ENCODE peak calls at places on chromosomes 6 and 20, in eight cellular contexts. One of them, this sample, is unnamed.

GRCh38 chr6:15412767-15413166 is 166.9 kb downstream of the JARID2 start:
- DNase-seq in A549: no peak
- DNase-seq in neural progenitor cell: no peak
- DNase-seq in CD8-positive, alpha-beta T cell: no peak
- DNase-seq in cardiac fibroblast: no peak
- DNase-seq in SK-N-MC: no peak
- DNase-seq in HFF-Myc: no peak
- DNase-seq in choroid plexus epithelial cell: no peak
- DNase-seq in this sample: no peak

GRCh38 chr6:25984265-25984664 is 21.7 kb downstream of the TRIM38 start:
- DNase-seq in A549: no peak
- DNase-seq in neural progenitor cell: no peak
- DNase-seq in CD8-positive, alpha-beta T cell: no peak
- DNase-seq in cardiac fibroblast: no peak
- DNase-seq in SK-N-MC: no peak
- DNase-seq in HFF-Myc: no peak
- DNase-seq in choroid plexus epithelial cell: no peak
- DNase-seq in this sample: no peak

GRCh38 chr20:56171087-56172012 is 77.2 kb upstream of the MC3R start:
- DNase-seq in A549: no peak
- DNase-seq in neural progenitor cell: peak; percentile 22
- DNase-seq in CD8-positive, alpha-beta T cell: no peak
- DNase-seq in cardiac fibroblast: peak; percentile 7
- DNase-seq in SK-N-MC: no peak
- DNase-seq in HFF-Myc: no peak
- DNase-seq in choroid plexus epithelial cell: peak; percentile 2
- DNase-seq in this sample: no peak

GRCh38 chr20:33437141-33437911 is 6.2 kb downstream of the SNTA1 start:
- DNase-seq in A549: no peak
- DNase-seq in neural progenitor cell: no peak
- DNase-seq in CD8-positive, alpha-beta T cell: no peak
- DNase-seq in cardiac fibroblast: peak; percentile 62
- DNase-seq in SK-N-MC: no peak
- DNase-seq in HFF-Myc: no peak
- DNase-seq in choroid plexus epithelial cell: peak; percentile 90
- DNase-seq in this sample: peak; percentile 83

GRCh38 chr20:40390654-40391053 is 298.4 kb downstream of the MAFB start:
- DNase-seq in A549: no peak
- DNase-seq in neural progenitor cell: no peak
- DNase-seq in CD8-positive, alpha-beta T cell: no peak
- DNase-seq in cardiac fibroblast: no peak
- DNase-seq in SK-N-MC: no peak
- DNase-seq in HFF-Myc: no peak
- DNase-seq in choroid plexus epithelial cell: no peak
- DNase-seq in this sample: no peak

GRCh38 chr6:144378437-144378836 is 93.3 kb downstream of the UTRN start:
- DNase-seq in A549: no peak
- DNase-seq in neural progenitor cell: no peak
- DNase-seq in CD8-positive, alpha-beta T cell: no peak
- DNase-seq in cardiac fibroblast: peak; percentile 53
- DNase-seq in SK-N-MC: no peak
- DNase-seq in HFF-Myc: no peak
- DNase-seq in choroid plexus epithelial cell: no peak
- DNase-seq in this sample: no peak

GRCh38 chr20:34004790-34005457 is 11.2 kb downstream of the RALY start:
- DNase-seq in A549: no peak
- DNase-seq in neural progenitor cell: no peak
- DNase-seq in CD8-positive, alpha-beta T cell: no peak
- DNase-seq in cardiac fibroblast: no peak
- DNase-seq in SK-N-MC: no peak
- DNase-seq in HFF-Myc: no peak
- DNase-seq in choroid plexus epithelial cell: no peak
- DNase-seq in this sample: no peak

GRCh38 chr20:35503841-35504460 is 25.5 kb downstream of the C20orf173 start:
- DNase-seq in A549: no peak
- DNase-seq in neural progenitor cell: no peak
- DNase-seq in CD8-positive, alpha-beta T cell: no peak
- DNase-seq in cardiac fibroblast: no peak
- DNase-seq in SK-N-MC: no peak
- DNase-seq in HFF-Myc: no peak
- DNase-seq in choroid plexus epithelial cell: peak; percentile 83
- DNase-seq in this sample: no peak

GRCh38 chr6:142700676-142701185 is 244.2 kb downstream of the HIVEP2 start:
- DNase-seq in A549: no peak
- DNase-seq in neural progenitor cell: no peak
- DNase-seq in CD8-positive, alpha-beta T cell: no peak
- DNase-seq in cardiac fibroblast: no peak
- DNase-seq in SK-N-MC: no peak
- DNase-seq in HFF-Myc: no peak
- DNase-seq in choroid plexus epithelial cell: no peak
- DNase-seq in this sample: no peak

GRCh38 chr20:14963262-14963663 is 625.9 kb upstream of the FLRT3 start:
- DNase-seq in A549: peak; percentile 80
- DNase-seq in neural progenitor cell: peak; percentile 29
- DNase-seq in CD8-positive, alpha-beta T cell: no peak
- DNase-seq in cardiac fibroblast: peak; percentile 4
- DNase-seq in SK-N-MC: no peak
- DNase-seq in HFF-Myc: peak; percentile 11
- DNase-seq in choroid plexus epithelial cell: no peak
- DNase-seq in this sample: peak; percentile 36

GRCh38 chr20:61725145-61725544 is 340.5 kb downstream of the TAF4 start:
- DNase-seq in A549: no peak
- DNase-seq in neural progenitor cell: no peak
- DNase-seq in CD8-positive, alpha-beta T cell: no peak
- DNase-seq in cardiac fibroblast: no peak
- DNase-seq in SK-N-MC: no peak
- DNase-seq in HFF-Myc: no peak
- DNase-seq in choroid plexus epithelial cell: no peak
- DNase-seq in this sample: no peak

GRCh38 chr20:46388201-46388836 is 18.1 kb downstream of the ELMO2 start:
- DNase-seq in A549: no peak
- DNase-seq in neural progenitor cell: no peak
- DNase-seq in CD8-positive, alpha-beta T cell: no peak
- DNase-seq in cardiac fibroblast: no peak
- DNase-seq in SK-N-MC: no peak
- DNase-seq in HFF-Myc: no peak
- DNase-seq in choroid plexus epithelial cell: no peak
- DNase-seq in this sample: no peak

GRCh38 chr20:63233924-63234323 is 1.8 kb upstream of the BIRC7 start:
- DNase-seq in A549: no peak
- DNase-seq in neural progenitor cell: no peak
- DNase-seq in CD8-positive, alpha-beta T cell: no peak
- DNase-seq in cardiac fibroblast: no peak
- DNase-seq in SK-N-MC: no peak
- DNase-seq in HFF-Myc: no peak
- DNase-seq in choroid plexus epithelial cell: no peak
- DNase-seq in this sample: no peak

GRCh38 chr6:98840385-98840784 is 6.0 kb downstream of the POU3F2 start:
- DNase-seq in A549: no peak
- DNase-seq in neural progenitor cell: peak; percentile 1
- DNase-seq in CD8-positive, alpha-beta T cell: no peak
- DNase-seq in cardiac fibroblast: no peak
- DNase-seq in SK-N-MC: no peak
- DNase-seq in HFF-Myc: no peak
- DNase-seq in choroid plexus epithelial cell: no peak
- DNase-seq in this sample: no peak

GRCh38 chr20:9203081-9203447 is 134.2 kb downstream of the PLCB4 start:
- DNase-seq in A549: no peak
- DNase-seq in neural progenitor cell: no peak
- DNase-seq in CD8-positive, alpha-beta T cell: no peak
- DNase-seq in cardiac fibroblast: no peak
- DNase-seq in SK-N-MC: no peak
- DNase-seq in HFF-Myc: no peak
- DNase-seq in choroid plexus epithelial cell: peak; percentile 45
- DNase-seq in this sample: no peak

GRCh38 chr6:20657274-20657800 is 123.1 kb downstream of the CDKAL1 start:
- DNase-seq in A549: no peak
- DNase-seq in neural progenitor cell: no peak
- DNase-seq in CD8-positive, alpha-beta T cell: no peak
- DNase-seq in cardiac fibroblast: peak; percentile 22
- DNase-seq in SK-N-MC: no peak
- DNase-seq in HFF-Myc: no peak
- DNase-seq in choroid plexus epithelial cell: no peak
- DNase-seq in this sample: no peak

GRCh38 chr6:118283759-118284158 is 264.3 kb upstream of the PLN start:
- DNase-seq in A549: peak; percentile 9
- DNase-seq in neural progenitor cell: peak; percentile 70
- DNase-seq in CD8-positive, alpha-beta T cell: peak; percentile 14
- DNase-seq in cardiac fibroblast: peak; percentile 82
- DNase-seq in SK-N-MC: peak; percentile 48
- DNase-seq in HFF-Myc: peak; percentile 52
- DNase-seq in choroid plexus epithelial cell: peak; percentile 81
- DNase-seq in this sample: peak; percentile 10

GRCh38 chr6:167709196-167709595 is 117.5 kb upstream of the AFDN start:
- DNase-seq in A549: no peak
- DNase-seq in neural progenitor cell: no peak
- DNase-seq in CD8-positive, alpha-beta T cell: no peak
- DNase-seq in cardiac fibroblast: no peak
- DNase-seq in SK-N-MC: no peak
- DNase-seq in HFF-Myc: no peak
- DNase-seq in choroid plexus epithelial cell: no peak
- DNase-seq in this sample: no peak

GRCh38 chr6:136039185-136039584 is 187.7 kb downstream of the PDE7B start:
- DNase-seq in A549: no peak
- DNase-seq in neural progenitor cell: no peak
- DNase-seq in CD8-positive, alpha-beta T cell: no peak
- DNase-seq in cardiac fibroblast: peak; percentile 47
- DNase-seq in SK-N-MC: no peak
- DNase-seq in HFF-Myc: no peak
- DNase-seq in choroid plexus epithelial cell: peak; percentile 59
- DNase-seq in this sample: no peak

GRCh38 chr6:49336514-49337131 is 126.4 kb downstream of the MMUT start:
- DNase-seq in A549: no peak
- DNase-seq in neural progenitor cell: no peak
- DNase-seq in CD8-positive, alpha-beta T cell: no peak
- DNase-seq in cardiac fibroblast: peak; percentile 54
- DNase-seq in SK-N-MC: no peak
- DNase-seq in HFF-Myc: no peak
- DNase-seq in choroid plexus epithelial cell: peak; percentile 63
- DNase-seq in this sample: no peak

GRCh38 chr20:58021481-58021880 is 207.0 kb downstream of the ANKRD60 start:
- DNase-seq in A549: no peak
- DNase-seq in neural progenitor cell: no peak
- DNase-seq in CD8-positive, alpha-beta T cell: no peak
- DNase-seq in cardiac fibroblast: no peak
- DNase-seq in SK-N-MC: no peak
- DNase-seq in HFF-Myc: no peak
- DNase-seq in choroid plexus epithelial cell: peak; percentile 16
- DNase-seq in this sample: no peak

GRCh38 chr6:25320459-25320858 is 41.3 kb downstream of the CARMIL1 start:
- DNase-seq in A549: no peak
- DNase-seq in neural progenitor cell: peak; percentile 10
- DNase-seq in CD8-positive, alpha-beta T cell: no peak
- DNase-seq in cardiac fibroblast: no peak
- DNase-seq in SK-N-MC: no peak
- DNase-seq in HFF-Myc: no peak
- DNase-seq in choroid plexus epithelial cell: no peak
- DNase-seq in this sample: no peak

GRCh38 chr20:38162878-38163875 is 1.9 kb downstream of the TGM2 start:
- DNase-seq in A549: no peak
- DNase-seq in neural progenitor cell: no peak
- DNase-seq in CD8-positive, alpha-beta T cell: no peak
- DNase-seq in cardiac fibroblast: no peak
- DNase-seq in SK-N-MC: no peak
- DNase-seq in HFF-Myc: no peak
- DNase-seq in choroid plexus epithelial cell: no peak
- DNase-seq in this sample: no peak

GRCh38 chr6:107819976-107820551 is 4.0 kb downstream of the SCML4 start:
- DNase-seq in A549: no peak
- DNase-seq in neural progenitor cell: peak; percentile 81
- DNase-seq in CD8-positive, alpha-beta T cell: peak; percentile 19
- DNase-seq in cardiac fibroblast: no peak
- DNase-seq in SK-N-MC: no peak
- DNase-seq in HFF-Myc: no peak
- DNase-seq in choroid plexus epithelial cell: peak; percentile 4
- DNase-seq in this sample: no peak

GRCh38 chr6:107820571-107821261 is 3.4 kb downstream of the SCML4 start:
- DNase-seq in A549: no peak
- DNase-seq in neural progenitor cell: peak; percentile 23
- DNase-seq in CD8-positive, alpha-beta T cell: peak; percentile 20
- DNase-seq in cardiac fibroblast: no peak
- DNase-seq in SK-N-MC: no peak
- DNase-seq in HFF-Myc: no peak
- DNase-seq in choroid plexus epithelial cell: peak; percentile 15
- DNase-seq in this sample: no peak

GRCh38 chr6:107822154-107823046 is 1.7 kb downstream of the SCML4 start:
- DNase-seq in A549: no peak
- DNase-seq in neural progenitor cell: no peak
- DNase-seq in CD8-positive, alpha-beta T cell: peak; percentile 45
- DNase-seq in cardiac fibroblast: no peak
- DNase-seq in SK-N-MC: no peak
- DNase-seq in HFF-Myc: no peak
- DNase-seq in choroid plexus epithelial cell: peak; percentile 16
- DNase-seq in this sample: no peak

GRCh38 chr6:107821591-107821990 is 2.5 kb downstream of the SCML4 start:
- DNase-seq in A549: no peak
- DNase-seq in neural progenitor cell: no peak
- DNase-seq in CD8-positive, alpha-beta T cell: no peak
- DNase-seq in cardiac fibroblast: no peak
- DNase-seq in SK-N-MC: no peak
- DNase-seq in HFF-Myc: no peak
- DNase-seq in choroid plexus epithelial cell: no peak
- DNase-seq in this sample: no peak

GRCh38 chr6:107823047-107823557 is 1.0 kb downstream of the SCML4 start:
- DNase-seq in A549: no peak
- DNase-seq in neural progenitor cell: no peak
- DNase-seq in CD8-positive, alpha-beta T cell: peak; percentile 44
- DNase-seq in cardiac fibroblast: no peak
- DNase-seq in SK-N-MC: no peak
- DNase-seq in HFF-Myc: no peak
- DNase-seq in choroid plexus epithelial cell: no peak
- DNase-seq in this sample: no peak
- H3K4me3 ChIP-seq in A549: no peak overlapping the region
- H3K4me3 ChIP-seq in neural progenitor cell: no peak overlapping the region
- H3K4me3 ChIP-seq in CD8-positive, alpha-beta T cell: peak overlapping the region; percentile 92
- H3K4me3 ChIP-seq in cardiac fibroblast: no peak overlapping the region
- H3K4me3 ChIP-seq in SK-N-MC: peak overlapping the region; percentile 2
- H3K4me3 ChIP-seq in HFF-Myc: no peak overlapping the region
- H3K4me3 ChIP-seq in choroid plexus epithelial cell: no peak overlapping the region
- H3K4me3 ChIP-seq in this sample: no peak overlapping the region

GRCh38 chr6:108363756-108364356 is 69.0 kb downstream of the AFG1L start:
- DNase-seq in A549: no peak
- DNase-seq in neural progenitor cell: peak; percentile 40
- DNase-seq in CD8-positive, alpha-beta T cell: no peak
- DNase-seq in cardiac fibroblast: no peak
- DNase-seq in SK-N-MC: no peak
- DNase-seq in HFF-Myc: no peak
- DNase-seq in choroid plexus epithelial cell: no peak
- DNase-seq in this sample: no peak
- H3K4me3 ChIP-seq in A549: no peak overlapping the region
- H3K4me3 ChIP-seq in neural progenitor cell: no peak overlapping the region
- H3K4me3 ChIP-seq in CD8-positive, alpha-beta T cell: no peak overlapping the region
- H3K4me3 ChIP-seq in cardiac fibroblast: no peak overlapping the region
- H3K4me3 ChIP-seq in SK-N-MC: peak overlapping the region; percentile 49
- H3K4me3 ChIP-seq in HFF-Myc: no peak overlapping the region
- H3K4me3 ChIP-seq in choroid plexus epithelial cell: no peak overlapping the region
- H3K4me3 ChIP-seq in this sample: no peak overlapping the region

GRCh38 chr6:145811741-145812140 is 2.9 kb downstream of the FBXO30 start:
- DNase-seq in A549: no peak
- DNase-seq in neural progenitor cell: no peak
- DNase-seq in CD8-positive, alpha-beta T cell: no peak
- DNase-seq in cardiac fibroblast: no peak
- DNase-seq in SK-N-MC: no peak
- DNase-seq in HFF-Myc: no peak
- DNase-seq in choroid plexus epithelial cell: no peak
- DNase-seq in this sample: no peak
- H3K4me3 ChIP-seq in A549: peak overlapping the region; percentile 78
- H3K4me3 ChIP-seq in neural progenitor cell: peak overlapping the region; percentile 61
- H3K4me3 ChIP-seq in CD8-positive, alpha-beta T cell: no peak overlapping the region
- H3K4me3 ChIP-seq in cardiac fibroblast: no peak overlapping the region
- H3K4me3 ChIP-seq in SK-N-MC: no peak overlapping the region
- H3K4me3 ChIP-seq in HFF-Myc: no peak overlapping the region
- H3K4me3 ChIP-seq in choroid plexus epithelial cell: no peak overlapping the region
- H3K4me3 ChIP-seq in this sample: no peak overlapping the region

GRCh38 chr20:49593441-49594142 is 25.7 kb upstream of the PTGIS start:
- DNase-seq in A549: no peak
- DNase-seq in neural progenitor cell: no peak
- DNase-seq in CD8-positive, alpha-beta T cell: no peak
- DNase-seq in cardiac fibroblast: no peak
- DNase-seq in SK-N-MC: no peak
- DNase-seq in HFF-Myc: no peak
- DNase-seq in choroid plexus epithelial cell: no peak
- DNase-seq in this sample: no peak
- H3K4me3 ChIP-seq in A549: no peak overlapping the region
- H3K4me3 ChIP-seq in neural progenitor cell: no peak overlapping the region
- H3K4me3 ChIP-seq in CD8-positive, alpha-beta T cell: no peak overlapping the region
- H3K4me3 ChIP-seq in cardiac fibroblast: no peak overlapping the region
- H3K4me3 ChIP-seq in SK-N-MC: no peak overlapping the region
- H3K4me3 ChIP-seq in HFF-Myc: no peak overlapping the region
- H3K4me3 ChIP-seq in choroid plexus epithelial cell: no peak overlapping the region
- H3K4me3 ChIP-seq in this sample: no peak overlapping the region

This sample was measured in retinal pigment epithelial cell.